ENCODE peak calls at places on chromosomes 7 and 10, in seven cellular contexts. K, G, I, J, X, V and D are unnamed samples.

GRCh38 chr7:105001652-105002184 is 12.3 kb upstream of the KMT2E start:
- DNase-seq in K (no peak), G (no peak), I (no peak), J (no peak), X (no peak), V (no peak), D (no peak)

GRCh38 chr7:143967398-143967797 is 12.8 kb downstream of the OR2F1 start:
- DNase-seq in K (no peak), G (no peak), I (no peak), J (no peak), X (no peak), V (no peak), D (no peak)

GRCh38 chr7:88169717-88170320 is 50.0 kb downstream of the SRI start:
- DNase-seq in K (no peak), G (no peak), I (peak), J (peak), X (no peak), V (peak), D (no peak)

GRCh38 chr7:8413600-8413999 is 19.8 kb upstream of the NXPH1 start:
- DNase-seq in K (no peak), G (no peak), I (no peak), J (no peak), X (no peak), V (no peak), D (no peak)

GRCh38 chr7:38292442-38292841 is 19.0 kb upstream of the TARP start:
- DNase-seq in K (no peak), G (no peak), I (no peak), J (no peak), X (no peak), V (no peak), D (no peak)

GRCh38 chr10:35006836-35007235 is 83.3 kb downstream of the CUL2 start:
- DNase-seq in K (no peak), G (no peak), I (no peak), J (no peak), X (no peak), V (no peak), D (no peak)

GRCh38 chr10:36171546-36171945 is 529.5 kb upstream of the FZD8 start:
- DNase-seq in K (no peak), G (no peak), I (no peak), J (no peak), X (no peak), V (no peak), D (no peak)

GRCh38 chr10:78448994-78449418 is 415.3 kb downstream of the RPS24 start:
- DNase-seq in K (no peak), G (no peak), I (no peak), J (peak), X (no peak), V (no peak), D (no peak)

GRCh38 chr7:151310578-151310977 is 31.0 kb upstream of the NUB1 start:
- DNase-seq in K (no peak), G (no peak), I (peak), J (peak), X (no peak), V (no peak), D (no peak)